ENCODE peak calls at places on chromosomes 6 and 20, in six cellular contexts. One of them, this sample, is unnamed.

GRCh38 chr6:134593442-134593841 is 275.5 kb upstream of the SGK1 start:
- DNase-seq in NCI-H1694 treated with DMSO at 0.1 percent for 48 hours: no peak
- DNase-seq in ureter: no peak
- DNase-seq in effector CD4-positive, alpha-beta T cell: no peak
- DNase-seq in tibial artery: no peak
- DNase-seq in pancreas: no peak
- DNase-seq in this sample: no peak

GRCh38 chr6:2658788-2659187 is 91.9 kb downstream of the MYLK4 start:
- DNase-seq in NCI-H1694 treated with DMSO at 0.1 percent for 48 hours: no peak
- DNase-seq in ureter: no peak
- DNase-seq in effector CD4-positive, alpha-beta T cell: no peak
- DNase-seq in tibial artery: no peak
- DNase-seq in pancreas: no peak
- DNase-seq in this sample: peak; percentile 57

GRCh38 chr6:105873256-105873704 is 212.9 kb upstream of the PRDM1 start:
- DNase-seq in NCI-H1694 treated with DMSO at 0.1 percent for 48 hours: no peak
- DNase-seq in ureter: no peak
- DNase-seq in effector CD4-positive, alpha-beta T cell: no peak
- DNase-seq in tibial artery: no peak
- DNase-seq in pancreas: no peak
- DNase-seq in this sample: no peak

GRCh38 chr6:33426590-33427563 is 7.0 kb downstream of the SYNGAP1 start:
- DNase-seq in NCI-H1694 treated with DMSO at 0.1 percent for 48 hours: no peak
- DNase-seq in ureter: no peak
- DNase-seq in effector CD4-positive, alpha-beta T cell: peak; percentile 46
- DNase-seq in tibial artery: no peak
- DNase-seq in pancreas: no peak
- DNase-seq in this sample: no peak

GRCh38 chr6:101605874-101606273 is 212.4 kb downstream of the GRIK2 start:
- DNase-seq in NCI-H1694 treated with DMSO at 0.1 percent for 48 hours: no peak
- DNase-seq in ureter: no peak
- DNase-seq in effector CD4-positive, alpha-beta T cell: no peak
- DNase-seq in tibial artery: no peak
- DNase-seq in pancreas: no peak
- DNase-seq in this sample: peak; percentile 4

GRCh38 chr20:51712501-51713212 is 55.5 kb downstream of the ATP9A start:
- DNase-seq in NCI-H1694 treated with DMSO at 0.1 percent for 48 hours: no peak
- DNase-seq in ureter: no peak
- DNase-seq in effector CD4-positive, alpha-beta T cell: no peak
- DNase-seq in tibial artery: no peak
- DNase-seq in pancreas: peak; percentile 34
- DNase-seq in this sample: peak; percentile 61

GRCh38 chr6:108277831-108278230 is 17.0 kb upstream of the SNX3 start:
- DNase-seq in NCI-H1694 treated with DMSO at 0.1 percent for 48 hours: no peak
- DNase-seq in ureter: no peak
- DNase-seq in effector CD4-positive, alpha-beta T cell: no peak
- DNase-seq in tibial artery: no peak
- DNase-seq in pancreas: no peak
- DNase-seq in this sample: no peak

GRCh38 chr6:166989427-166990034 is 9.7 kb upstream of the CEP43 start:
- DNase-seq in NCI-H1694 treated with DMSO at 0.1 percent for 48 hours: peak; percentile 1
- DNase-seq in ureter: no peak
- DNase-seq in effector CD4-positive, alpha-beta T cell: peak; percentile 47
- DNase-seq in tibial artery: no peak
- DNase-seq in pancreas: peak; percentile 17
- DNase-seq in this sample: peak; percentile 59

GRCh38 chr6:16723833-16724232 is 37.4 kb downstream of the ATXN1 start:
- DNase-seq in NCI-H1694 treated with DMSO at 0.1 percent for 48 hours: no peak
- DNase-seq in ureter: no peak
- DNase-seq in effector CD4-positive, alpha-beta T cell: peak; percentile 28
- DNase-seq in tibial artery: no peak
- DNase-seq in pancreas: no peak
- DNase-seq in this sample: peak; percentile 82

GRCh38 chr20:38392356-38392755 is 42.8 kb downstream of the SNHG17 start:
- DNase-seq in NCI-H1694 treated with DMSO at 0.1 percent for 48 hours: no peak
- DNase-seq in ureter: no peak
- DNase-seq in effector CD4-positive, alpha-beta T cell: no peak
- DNase-seq in tibial artery: no peak
- DNase-seq in pancreas: no peak
- DNase-seq in this sample: peak; percentile 54

GRCh38 chr20:33915726-33916331 is 77.9 kb upstream of the RALY start:
- DNase-seq in NCI-H1694 treated with DMSO at 0.1 percent for 48 hours: no peak
- DNase-seq in ureter: no peak
- DNase-seq in effector CD4-positive, alpha-beta T cell: peak; percentile 46
- DNase-seq in tibial artery: no peak
- DNase-seq in pancreas: peak; percentile 43
- DNase-seq in this sample: peak; percentile 77

GRCh38 chr20:36925234-36925633 is 26.3 kb downstream of the SAMHD1 start:
- DNase-seq in NCI-H1694 treated with DMSO at 0.1 percent for 48 hours: no peak
- DNase-seq in ureter: no peak
- DNase-seq in effector CD4-positive, alpha-beta T cell: no peak
- DNase-seq in tibial artery: no peak
- DNase-seq in pancreas: no peak
- DNase-seq in this sample: no peak